ENCODE peak calls at places on chromosome 5, in nine cellular contexts. V is OCI-LY7; Z is MM.1S; Q is H9; L is colonic mucosa; G is HCT116; S is endothelial cell of umbilical vein; A is vagina; K is CD8-positive, alpha-beta T cell. B is an unnamed sample.
A peak's percentile ranks its signal among the peaks of the same experiment; 100 is the strongest.

GRCh38 chr5:44390332-44390731 is 1.1 kb upstream of the FGF10 start:
- DNase-seq in V (no peak), Z (no peak), Q (no peak), L (no peak), G (no peak), S (no peak), A (no peak), K (no peak), B (no peak)

GRCh38 chr5:150428106-150428876 is 15.6 kb upstream of the CD74 start:
- DNase-seq in V (no peak), Z (no peak), Q (no peak), L (peak; percentile 59), G (no peak), S (peak; percentile 44), A (no peak), K (no peak), B (no peak)

GRCh38 chr5:73370620-73371583 is 77.7 kb downstream of the FOXD1 start:
- DNase-seq in V (no peak), Z (no peak), Q (no peak), L (no peak), G (peak; percentile 94), S (peak; percentile 97), A (no peak), K (no peak), B (no peak)

GRCh38 chr5:17123010-17123409 is 94.4 kb upstream of the BASP1 start:
- DNase-seq in V (no peak), Z (no peak), Q (no peak), L (no peak), G (no peak), S (no peak), A (no peak), K (no peak), B (no peak)

GRCh38 chr5:44511596-44511995 is 122.4 kb upstream of the FGF10 start:
- DNase-seq in V (no peak), Z (no peak), Q (no peak), L (no peak), G (no peak), S (no peak), A (no peak), K (no peak), B (no peak)

GRCh38 chr5:127176769-127177168 is 103.5 kb upstream of the C5orf63 start:
- DNase-seq in V (no peak), Z (no peak), Q (no peak), L (no peak), G (no peak), S (no peak), A (no peak), K (no peak), B (no peak)

GRCh38 chr5:139492700-139493192 is 10.2 kb upstream of the STING1 start:
- DNase-seq in V (no peak), Z (no peak), Q (no peak), L (no peak), G (no peak), S (peak; percentile 31), A (no peak), K (no peak), B (no peak)

GRCh38 chr5:3301316-3301715 is 294.3 kb upstream of the IRX1 start:
- DNase-seq in V (no peak), Z (no peak), Q (no peak), L (no peak), G (no peak), S (no peak), A (no peak), K (no peak), B (no peak)

GRCh38 chr5:57754616-57755015 is 272.0 kb upstream of the ACTBL2 start:
- DNase-seq in V (no peak), Z (no peak), Q (no peak), L (no peak), G (no peak), S (no peak), A (no peak), K (no peak), B (no peak)

GRCh38 chr5:43389679-43390329 is 22.4 kb downstream of the CCL28 start:
- DNase-seq in V (peak; percentile 74), Z (peak; percentile 44), Q (peak; percentile 45), L (peak; percentile 61), G (peak; percentile 84), S (peak; percentile 81), A (no peak), K (no peak), B (peak; percentile 6)

GRCh38 chr5:13985736-13986418 is 41.4 kb upstream of the DNAH5 start:
- DNase-seq in V (no peak), Z (no peak), Q (no peak), L (no peak), G (peak; percentile 13), S (peak; percentile 92), A (no peak), K (no peak), B (no peak)

GRCh38 chr5:57780306-57780958 is 297.8 kb upstream of the ACTBL2 start:
- DNase-seq in V (no peak), Z (no peak), Q (peak; percentile 25), L (no peak), G (no peak), S (peak; percentile 93), A (no peak), K (no peak), B (no peak)

GRCh38 chr5:180523629-180524466 is 29.7 kb downstream of the CNOT6 start:
- DNase-seq in V (no peak), Z (no peak), Q (no peak), L (no peak), G (no peak), S (peak; percentile 12), A (no peak), K (no peak), B (no peak)

GRCh38 chr5:180908998-180909731 is 10.2 kb downstream of the BTNL8 start:
- DNase-seq in V (no peak), Z (no peak), Q (no peak), L (no peak), G (no peak), S (no peak), A (no peak), K (no peak), B (no peak)

GRCh38 chr5:3602713-3603502 is 7.3 kb downstream of the IRX1 start:
- DNase-seq in V (no peak), Z (no peak), Q (peak; percentile 70), L (no peak), G (no peak), S (no peak), A (no peak), K (no peak), B (no peak)

DNA sequence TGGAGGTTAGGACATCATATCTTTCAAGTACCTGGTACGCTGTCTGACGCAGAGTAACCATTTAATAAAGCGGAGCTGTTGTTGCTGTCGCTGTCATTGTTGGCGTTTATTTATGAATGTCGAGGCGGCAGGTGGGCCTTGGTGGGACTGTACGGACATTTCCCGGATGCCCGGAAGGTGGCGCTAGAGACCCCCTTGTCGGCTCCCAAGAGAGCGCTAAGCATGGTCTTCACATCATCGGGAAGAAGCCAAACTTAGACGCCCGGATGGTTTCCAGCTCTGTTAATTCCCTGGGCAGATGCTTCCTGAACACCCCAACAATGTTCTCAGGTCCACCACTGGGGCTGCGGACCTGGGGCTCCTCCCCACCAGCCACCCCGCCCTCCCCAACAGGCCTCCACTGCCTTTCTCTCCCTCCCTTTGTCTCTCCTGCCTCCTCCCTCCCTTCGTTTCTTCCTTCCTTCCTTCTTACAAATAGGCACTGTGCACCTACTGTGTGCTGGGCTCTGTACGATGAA is 54.1 kb downstream of the DUSP1 start:
- DNase-seq in V (peak; percentile 66), Z (peak; percentile 71), Q (peak; percentile 83), L (peak; percentile 84), G (peak; percentile 59), S (peak; percentile 87), A (no peak), K (peak; percentile 73), B (peak; percentile 88)
- H3K27ac ChIP-seq in V (no peak overlapping the region), Z (no peak overlapping the region), Q (no peak overlapping the region), L (no peak overlapping the region), G (no peak overlapping the region), S (peak overlapping the region; percentile 39), A (peak overlapping the region; percentile 55), K (no peak overlapping the region), B (no peak overlapping the region)

GRCh38 chr5:154995679-154996078 is 17.9 kb upstream of the KIF4B start:
- DNase-seq in V (peak; percentile 13), Z (no peak), Q (peak; percentile 67), L (no peak), G (no peak), S (peak; percentile 39), A (no peak), K (no peak), B (no peak)
- TF ChIP-seq CTCF in V (peak; percentile 69), Z (no peak), Q (peak; percentile 68), L (no peak), G (peak; percentile 26), S (peak; percentile 16), A (no peak), K (no peak), B (no peak)

DNA sequence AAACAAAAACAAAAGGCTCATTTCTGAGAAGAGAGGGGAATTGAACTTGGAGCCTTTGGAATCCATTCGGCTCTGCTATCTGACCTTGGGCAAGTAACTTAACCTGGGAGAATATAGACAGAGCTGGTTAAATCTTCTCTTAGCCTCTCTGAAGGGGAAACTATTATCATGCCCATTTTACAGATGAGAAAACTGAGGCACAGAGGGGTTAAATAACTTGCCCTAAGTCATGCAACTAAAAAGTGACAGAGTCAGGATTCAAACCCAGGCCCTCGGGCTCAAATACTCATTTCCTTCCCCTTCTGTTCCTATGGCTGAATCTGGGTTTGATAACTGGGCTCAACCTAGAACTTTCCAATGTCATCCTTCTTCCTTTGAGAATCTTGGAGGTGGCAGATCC is 291.3 kb upstream of the MSX2 start:
- DNase-seq in V (no peak), Z (no peak), Q (no peak), L (no peak), G (no peak), S (no peak), A (no peak), K (no peak), B (no peak)
- H3K9me3 ChIP-seq in V (no peaks in the 10 kb centered on the region), Z (no peaks in the 10 kb centered on the region), Q (no peaks in the 10 kb centered on the region), L (no peaks in the 10 kb centered on the region), G (no peaks in the 10 kb centered on the region), S (no peaks in the 10 kb centered on the region), A (no peaks in the 10 kb centered on the region), K (no peaks in the 10 kb centered on the region), B (no peaks in the 10 kb centered on the region)

DNA sequence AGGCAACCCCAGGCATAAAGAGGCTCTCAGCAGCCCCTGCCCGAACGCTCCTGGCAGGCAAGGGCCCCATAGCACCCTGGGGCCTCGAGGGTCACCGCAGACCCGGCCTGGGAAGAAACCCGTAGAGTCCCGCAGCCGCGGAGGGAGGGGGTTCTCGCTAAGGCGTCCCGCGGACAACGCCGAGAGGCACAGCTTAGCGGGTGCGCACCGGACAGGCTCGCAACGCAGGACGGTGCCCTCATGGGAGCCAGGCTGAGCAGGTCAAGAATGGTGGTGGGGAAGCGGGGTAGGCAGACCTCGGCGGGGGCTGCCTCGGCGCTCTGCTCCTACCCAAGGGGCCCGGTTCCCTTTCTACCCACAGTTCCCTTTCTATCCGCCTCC is 6.7 kb downstream of the PITX1 start:
- DNase-seq in V (no peak), Z (no peak), Q (peak; percentile 53), L (no peak), G (no peak), S (no peak), A (no peak), K (no peak), B (no peak)
- H3K27ac ChIP-seq in V (no peak overlapping the region), Z (no peak overlapping the region), Q (no peak overlapping the region), L (no peak overlapping the region), G (no peak overlapping the region), S (no peak overlapping the region), A (peak overlapping the region; percentile 95), K (no peak overlapping the region), B (no peak overlapping the region)

B was measured in CD4-positive, alpha-beta T cell.